ENCODE peak calls at places on chromosomes 5 and 9, in five cellular contexts. One of them, this sample, is unnamed. For H3K4me1, the result is how much of the 10 kb centered on the place peaks cover.

GRCh38 chr5:170640731-170641588 is 137.1 kb downstream of the KCNIP1 start:
- DNase-seq in GM23338: no peak
- DNase-seq in IMR-90: no peak
- DNase-seq in fibroblast of lung: no peak
- DNase-seq in GM23248: no peak
- DNase-seq in this sample: peak

GRCh38 chr9:115167175-115167574 is 49.2 kb upstream of the TNC start:
- DNase-seq in GM23338: no peak
- DNase-seq in IMR-90: peak
- DNase-seq in fibroblast of lung: peak
- DNase-seq in GM23248: peak
- DNase-seq in this sample: no peak

GRCh38 chr5:117943521-117943920 is 1044.8 kb downstream of the DTWD2 start:
- DNase-seq in GM23338: no peak
- DNase-seq in IMR-90: no peak
- DNase-seq in fibroblast of lung: no peak
- DNase-seq in GM23248: no peak
- DNase-seq in this sample: no peak

GRCh38 chr9:137449931-137450537 is 8.9 kb upstream of the ENTPD8 start:
- DNase-seq in GM23338: no peak
- DNase-seq in IMR-90: no peak
- DNase-seq in fibroblast of lung: no peak
- DNase-seq in GM23248: no peak
- DNase-seq in this sample: no peak

GRCh38 chr9:36136894-36137391 is 410 bp downstream of the GLIPR2 start:
- DNase-seq in GM23338: peak
- DNase-seq in IMR-90: no peak
- DNase-seq in fibroblast of lung: no peak
- DNase-seq in GM23248: peak
- DNase-seq in this sample: no peak

GRCh38 chr9:36870960-36871359 is 163.1 kb downstream of the PAX5 start:
- DNase-seq in GM23338: no peak
- DNase-seq in IMR-90: no peak
- DNase-seq in fibroblast of lung: no peak
- DNase-seq in GM23248: no peak
- DNase-seq in this sample: no peak

GRCh38 chr9:90458485-90458884 is 184.1 kb downstream of the DIRAS2 start:
- DNase-seq in GM23338: peak
- DNase-seq in IMR-90: no peak
- DNase-seq in fibroblast of lung: no peak
- DNase-seq in GM23248: no peak
- DNase-seq in this sample: no peak

GRCh38 chr9:29439961-29440360 is 1866.7 kb upstream of the C9orf72 start:
- DNase-seq in GM23338: no peak
- DNase-seq in IMR-90: no peak
- DNase-seq in fibroblast of lung: peak
- DNase-seq in GM23248: no peak
- DNase-seq in this sample: no peak

GRCh38 chr5:173472784-173473278 is 143.6 kb downstream of the BOD1 start:
- DNase-seq in GM23338: no peak
- DNase-seq in IMR-90: peak
- DNase-seq in fibroblast of lung: peak
- DNase-seq in GM23248: peak
- DNase-seq in this sample: no peak

GRCh38 chr5:103327451-103327850 is 68.9 kb downstream of the MACIR start:
- DNase-seq in GM23338: no peak
- DNase-seq in IMR-90: no peak
- DNase-seq in fibroblast of lung: no peak
- DNase-seq in GM23248: no peak
- DNase-seq in this sample: no peak

GRCh38 chr5:142360607-142361120 is 35.8 kb upstream of the SPRY4 start:
- DNase-seq in GM23338: peak
- DNase-seq in IMR-90: peak
- DNase-seq in fibroblast of lung: peak
- DNase-seq in GM23248: peak
- DNase-seq in this sample: no peak

GRCh38 chr5:60844429-60844890 is 391 bp upstream of the ELOVL7 start:
- DNase-seq in GM23338: peak
- DNase-seq in IMR-90: peak
- DNase-seq in fibroblast of lung: peak
- DNase-seq in GM23248: peak
- DNase-seq in this sample: no peak

GRCh38 chr5:72783354-72783753 is 33.1 kb upstream of the TNPO1 start:
- DNase-seq in GM23338: no peak
- DNase-seq in IMR-90: no peak
- DNase-seq in fibroblast of lung: no peak
- DNase-seq in GM23248: no peak
- DNase-seq in this sample: no peak

GRCh38 chr5:181195249-181195761 is 9.7 kb downstream of the TRIM7 start:
- DNase-seq in GM23338: peak
- DNase-seq in IMR-90: no peak
- DNase-seq in fibroblast of lung: no peak
- DNase-seq in GM23248: no peak
- DNase-seq in this sample: no peak

GRCh38 chr5:2805080-2805479 is 53.6 kb upstream of the IRX2 start:
- DNase-seq in GM23338: peak
- DNase-seq in IMR-90: no peak
- DNase-seq in fibroblast of lung: no peak
- DNase-seq in GM23248: peak
- DNase-seq in this sample: no peak

GRCh38 chr9:131875828-131876485 is 136.1 kb upstream of the RAPGEF1 start:
- DNase-seq in GM23338: no peak
- DNase-seq in IMR-90: peak
- DNase-seq in fibroblast of lung: peak
- DNase-seq in GM23248: peak
- DNase-seq in this sample: no peak

GRCh38 chr9:96345551-96345950 is 38.0 kb downstream of the SLC35D2 start:
- DNase-seq in GM23338: no peak
- DNase-seq in IMR-90: no peak
- DNase-seq in fibroblast of lung: no peak
- DNase-seq in GM23248: no peak
- DNase-seq in this sample: no peak

GRCh38 chr5:96657068-96657467 is 5.1 kb upstream of the CAST start:
- DNase-seq in GM23338: no peak
- DNase-seq in IMR-90: peak
- DNase-seq in fibroblast of lung: peak
- DNase-seq in GM23248: peak
- DNase-seq in this sample: no peak

GRCh38 chr5:151463137-151464029 is 16.0 kb downstream of the SLC36A1 start:
- DNase-seq in GM23338: peak
- DNase-seq in IMR-90: no peak
- DNase-seq in fibroblast of lung: no peak
- DNase-seq in GM23248: no peak
- DNase-seq in this sample: peak

GRCh38 chr5:31924005-31924404 is 250.1 kb downstream of the GOLPH3 start:
- DNase-seq in GM23338: no peak
- DNase-seq in IMR-90: no peak
- DNase-seq in fibroblast of lung: no peak
- DNase-seq in GM23248: no peak
- DNase-seq in this sample: no peak

GRCh38 chr9:36424289-36425055 is 24.4 kb upstream of the RNF38 start:
- DNase-seq in GM23338: no peak
- DNase-seq in IMR-90: no peak
- DNase-seq in fibroblast of lung: no peak
- DNase-seq in GM23248: no peak
- DNase-seq in this sample: no peak

GRCh38 chr5:73841641-73842040 is 215.6 kb downstream of the ARHGEF28 start:
- DNase-seq in GM23338: no peak
- DNase-seq in IMR-90: no peak
- DNase-seq in fibroblast of lung: no peak
- DNase-seq in GM23248: no peak
- DNase-seq in this sample: no peak

GRCh38 chr5:61744690-61745619 is 412.9 kb downstream of the ZSWIM6 start:
- DNase-seq in GM23338: no peak
- DNase-seq in IMR-90: no peak
- DNase-seq in fibroblast of lung: no peak
- DNase-seq in GM23248: no peak
- DNase-seq in this sample: no peak

GRCh38 chr5:126680215-126680817 is 79.6 kb downstream of the PHAX start:
- DNase-seq in GM23338: peak
- DNase-seq in IMR-90: peak
- DNase-seq in fibroblast of lung: no peak
- DNase-seq in GM23248: peak
- DNase-seq in this sample: peak

GRCh38 chr9:37337301-37337905 is 85.1 kb upstream of the GRHPR start:
- DNase-seq in GM23338: no peak
- DNase-seq in IMR-90: no peak
- DNase-seq in fibroblast of lung: no peak
- DNase-seq in GM23248: no peak
- DNase-seq in this sample: peak

GRCh38 chr5:11797132-11797531 is 107.1 kb downstream of the CTNND2 start:
- DNase-seq in GM23338: peak
- DNase-seq in IMR-90: no peak
- DNase-seq in fibroblast of lung: no peak
- DNase-seq in GM23248: no peak
- DNase-seq in this sample: no peak

GRCh38 chr5:30279237-30279636 is 914.2 kb upstream of the CDH6 start:
- DNase-seq in GM23338: peak
- DNase-seq in IMR-90: peak
- DNase-seq in fibroblast of lung: no peak
- DNase-seq in GM23248: peak
- DNase-seq in this sample: no peak

GRCh38 chr5:166324372-166324771 is 1967.1 kb upstream of the WWC1 start:
- DNase-seq in GM23338: peak
- DNase-seq in IMR-90: no peak
- DNase-seq in fibroblast of lung: no peak
- DNase-seq in GM23248: no peak
- DNase-seq in this sample: no peak

GRCh38 chr9:21813575-21814473 is 11.4 kb downstream of the MTAP start:
- DNase-seq in GM23338: peak
- DNase-seq in IMR-90: peak
- DNase-seq in fibroblast of lung: peak
- DNase-seq in GM23248: peak
- DNase-seq in this sample: peak

GRCh38 chr9:12785251-12785880 is 10.5 kb downstream of the LURAP1L start:
- DNase-seq in GM23338: no peak
- DNase-seq in IMR-90: peak
- DNase-seq in fibroblast of lung: peak
- DNase-seq in GM23248: peak
- DNase-seq in this sample: no peak

GRCh38 chr9:10260501-10260900 is 352.3 kb downstream of the PTPRD start:
- DNase-seq in GM23338: peak
- DNase-seq in IMR-90: no peak
- DNase-seq in fibroblast of lung: no peak
- DNase-seq in GM23248: no peak
- DNase-seq in this sample: no peak

DNA sequence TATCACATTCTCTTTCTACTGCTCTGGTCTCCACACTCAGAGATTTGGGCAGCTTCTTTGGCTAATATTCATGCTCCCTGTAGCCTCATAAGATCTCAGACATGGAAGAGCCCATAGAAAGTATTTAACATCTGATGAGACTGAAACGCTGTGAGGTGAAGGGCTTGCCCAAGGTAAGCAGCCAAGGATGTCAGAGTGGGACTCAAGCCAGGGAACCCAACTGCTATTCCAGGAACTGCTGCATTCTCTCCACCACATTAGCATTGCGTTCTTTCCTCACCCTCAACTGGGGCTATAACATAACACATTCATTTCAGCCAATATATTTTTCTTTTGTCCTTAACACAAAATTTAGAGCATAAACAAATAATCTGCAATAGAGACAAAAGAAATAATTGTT is 3.8 kb downstream of the ADRB2 start:
- DNase-seq in GM23338: no peak
- DNase-seq in IMR-90: no peak
- DNase-seq in fibroblast of lung: no peak
- DNase-seq in GM23248: no peak
- DNase-seq in this sample: no peak
- H3K4me1 ChIP-seq in GM23338: under half
- H3K4me1 ChIP-seq in IMR-90: under half
- H3K4me1 ChIP-seq in fibroblast of lung: under half
- H3K4me1 ChIP-seq in GM23248: under half
- H3K4me1 ChIP-seq in this sample: half or more

DNA sequence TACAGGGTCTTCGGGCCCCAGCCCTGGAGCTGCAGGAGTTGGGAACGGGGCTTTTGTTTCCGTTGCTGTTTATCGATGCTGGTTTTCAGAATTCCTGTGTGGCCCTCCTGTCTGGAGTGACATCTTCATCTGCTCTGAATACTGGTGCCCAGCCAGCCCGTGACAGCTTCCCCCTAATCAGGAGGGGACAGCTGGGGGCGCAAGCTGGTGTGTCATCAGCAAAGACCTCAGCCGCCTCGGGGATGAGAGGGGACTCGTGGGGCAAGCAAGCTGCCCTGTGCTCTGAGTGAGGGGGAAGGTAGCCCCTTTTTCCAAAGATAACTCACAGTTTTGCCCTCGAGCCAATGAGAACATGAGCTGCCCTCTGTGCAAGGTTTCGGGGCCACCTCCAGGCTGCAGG is 110.7 kb downstream of the RXRA start:
- DNase-seq in GM23338: no peak
- DNase-seq in IMR-90: no peak
- DNase-seq in fibroblast of lung: no peak
- DNase-seq in GM23248: no peak
- DNase-seq in this sample: no peak
- H3K27ac ChIP-seq in GM23338: no peak
- H3K27ac ChIP-seq in IMR-90: no peak
- H3K27ac ChIP-seq in fibroblast of lung: no peak
- H3K27ac ChIP-seq in GM23248: no peak
- H3K27ac ChIP-seq in this sample: no peak

GRCh38 chr9:110592075-110592830 is 12.7 kb upstream of the SVEP1 start:
- DNase-seq in GM23338: no peak
- DNase-seq in IMR-90: peak
- DNase-seq in fibroblast of lung: no peak
- DNase-seq in GM23248: peak
- DNase-seq in this sample: no peak
- H2AFZ ChIP-seq in GM23338: peak
- H2AFZ ChIP-seq in IMR-90: no peak
- H2AFZ ChIP-seq in fibroblast of lung: no peak
- H2AFZ ChIP-seq in GM23248: no peak
- H2AFZ ChIP-seq in this sample: no peak

GRCh38 chr5:157188270-157188669 is 7.6 kb downstream of the ITK start:
- DNase-seq in GM23338: no peak
- DNase-seq in IMR-90: no peak
- DNase-seq in fibroblast of lung: no peak
- DNase-seq in GM23248: no peak
- DNase-seq in this sample: no peak
- H3K4me1 ChIP-seq in GM23338: under half
- H3K4me1 ChIP-seq in IMR-90: under half
- H3K4me1 ChIP-seq in fibroblast of lung: under half
- H3K4me1 ChIP-seq in GM23248: under half
- H3K4me1 ChIP-seq in this sample: under half

GRCh38 chr9:129348890-129349570 is 171.0 kb upstream of the IER5L start:
- DNase-seq in GM23338: peak
- DNase-seq in IMR-90: no peak
- DNase-seq in fibroblast of lung: no peak
- DNase-seq in GM23248: no peak
- DNase-seq in this sample: no peak
- H3K27ac ChIP-seq in GM23338: no peak
- H3K27ac ChIP-seq in IMR-90: no peak
- H3K27ac ChIP-seq in fibroblast of lung: no peak
- H3K27ac ChIP-seq in GM23248: no peak
- H3K27ac ChIP-seq in this sample: no peak

GRCh38 chr9:2622361-2623045 is 916 bp downstream of the VLDLR start:
- DNase-seq in GM23338: peak
- DNase-seq in IMR-90: peak
- DNase-seq in fibroblast of lung: no peak
- DNase-seq in GM23248: peak
- DNase-seq in this sample: peak
- H2AFZ ChIP-seq in GM23338: no peak
- H2AFZ ChIP-seq in IMR-90: peak
- H2AFZ ChIP-seq in fibroblast of lung: peak
- H2AFZ ChIP-seq in GM23248: peak
- H2AFZ ChIP-seq in this sample: no peak

This sample was measured in Karpas-422.